ENCODE peak calls at places on chromosomes 3 and 15, in four cellular contexts. T, E, C and X are unnamed samples.

GRCh38 chr3:57041674-57042073 is 18.8 kb upstream of the SPATA12 start:
- DNase-seq in E (no peak), T (no peak), C (no peak), X (no peak)

GRCh38 chr3:110995461-110996226 is 76.0 kb upstream of the NECTIN3 start:
- DNase-seq in C (no peak), T (peak; percentile 58), E (no peak), X (peak; percentile 7)

GRCh38 chr3:100993309-100993708 is at the start of gene ABI3BP:
- DNase-seq in T (no peak), E (peak; percentile 56), C (no peak), X (peak; percentile 41)

GRCh38 chr15:58475573-58476524 is 44.1 kb downstream of the LIPC start:
- DNase-seq in E (no peak), T (peak; percentile 94), C (no peak), X (no peak)

GRCh38 chr3:119018690-119019463 is 15.8 kb downstream of the IGSF11 start:
- DNase-seq in T (no peak), C (no peak), E (peak; percentile 22), X (no peak)

GRCh38 chr3:51819709-51820406 is 40.8 kb upstream of the IQCF6 start:
- DNase-seq in T (peak; percentile 6), C (no peak), E (no peak), X (peak; percentile 26)

GRCh38 chr3:149605902-149606301 is 51.9 kb downstream of the WWTR1 start:
- DNase-seq in E (no peak), C (no peak), T (no peak), X (no peak)

GRCh38 chr3:34012102-34012461 is 213.7 kb downstream of the PDCD6IP start:
- DNase-seq in T (peak; percentile 99), E (peak; percentile 18), C (no peak), X (peak; percentile 97)

GRCh38 chr15:65059931-65060596 is 7.7 kb downstream of the RASL12 start:
- DNase-seq in E (no peak), C (no peak), T (no peak), X (no peak)

GRCh38 chr3:14508966-14509795 is 31.0 kb downstream of the GRIP2 start:
- DNase-seq in T (peak; percentile 30), C (no peak), E (peak; percentile 94), X (peak; percentile 81)

GRCh38 chr3:116392291-116392690 is 53.0 kb downstream of the LSAMP start:
- DNase-seq in T (no peak), C (no peak), E (no peak), X (no peak)

GRCh38 chr3:185153861-185154629 is 1.2 kb upstream of the C3orf70 start:
- DNase-seq in T (peak; percentile 42), C (no peak), E (peak; percentile 30), X (no peak)

GRCh38 chr3:46950177-46950576 is 26.4 kb downstream of the CCDC12 start:
- DNase-seq in T (no peak), E (no peak), C (no peak), X (no peak)

GRCh38 chr3:126102530-126102951 is 18.6 kb upstream of the SLC41A3 start:
- DNase-seq in E (no peak), T (no peak), C (no peak), X (no peak)

GRCh38 chr3:54954516-54954915 is 26.7 kb upstream of the LRTM1 start:
- DNase-seq in T (no peak), C (no peak), E (no peak), X (no peak)

GRCh38 chr3:184237211-184237610 is 7.8 kb downstream of the VWA5B2 start:
- DNase-seq in E (peak; percentile 36), C (no peak), T (no peak), X (no peak)

GRCh38 chr15:52103217-52104207 is 9.1 kb downstream of the BCL2L10 start:
- DNase-seq in C (peak; percentile 94), E (no peak), T (peak; percentile 46), X (peak; percentile 79)

GRCh38 chr3:107994954-107995715 is 95.7 kb downstream of the CD47 start:
- DNase-seq in E (no peak), C (no peak), T (no peak), X (no peak)

GRCh38 chr15:45442497-45443135 is 64.3 kb upstream of the GATM start:
- DNase-seq in E (no peak), C (no peak), T (no peak), X (no peak)

GRCh38 chr15:87981969-87982368 is 274.6 kb downstream of the NTRK3 start:
- DNase-seq in C (no peak), E (no peak), T (no peak), X (no peak)

GRCh38 chr15:63876085-63876662 is 42.4 kb upstream of the HERC1 start:
- DNase-seq in E (no peak), C (no peak), T (no peak), X (no peak)

GRCh38 chr3:125055913-125056705 is at the start of gene HEG1:
- DNase-seq in T (peak; percentile 55), C (no peak), E (peak; percentile 90), X (peak; percentile 71)

GRCh38 chr15:70497661-70498060 is 265.7 kb downstream of the UACA start:
- DNase-seq in E (no peak), T (no peak), C (no peak), X (no peak)

GRCh38 chr3:79200456-79200855 is 567.3 kb downstream of the ROBO1 start:
- DNase-seq in C (no peak), E (no peak), T (no peak), X (no peak)

GRCh38 chr3:30631237-30631961 is 25.0 kb downstream of the TGFBR2 start:
- DNase-seq in C (no peak), T (peak; percentile 66), E (no peak), X (no peak)

GRCh38 chr15:40066531-40066930 is 27.6 kb upstream of the SRP14 start:
- DNase-seq in C (no peak), T (no peak), E (no peak), X (no peak)

GRCh38 chr3:195705081-195705991 is 15.4 kb upstream of the MUC20 start:
- DNase-seq in E (no peak), C (no peak), T (no peak), X (no peak)

GRCh38 chr3:178754852-178755510 is 218.7 kb downstream of the KCNMB2 start:
- DNase-seq in T (no peak), E (no peak), C (no peak), X (no peak)

GRCh38 chr15:99956820-99957641 is 223.8 kb upstream of the LYSMD4 start:
- DNase-seq in E (no peak), T (no peak), C (no peak), X (no peak)

GRCh38 chr3:100702082-100703014 is 6.9 kb upstream of the TFG start:
- DNase-seq in E (no peak), T (no peak), C (no peak), X (no peak)

GRCh38 chr3:46711770-46712169 is 5.9 kb downstream of the PRSS50 start:
- DNase-seq in E (no peak), T (no peak), C (no peak), X (no peak)

GRCh38 chr3:71294919-71295318 is 288.6 kb downstream of the FOXP1 start:
- DNase-seq in T (no peak), C (no peak), E (no peak), X (no peak)

GRCh38 chr3:65343736-65344135 is 655.9 kb upstream of the ADAMTS9 start:
- DNase-seq in C (no peak), E (no peak), T (no peak), X (no peak)
- TF ChIP-seq PBX3 in C (no peak), E (no peak), T (no peak), X (no peak)

GRCh38 chr15:57379487-57379886 is 3.2 kb downstream of the CGNL1 start:
- DNase-seq in C (no peak), T (no peak), E (no peak), X (no peak)

GRCh38 chr15:57373882-57374276 is 2.4 kb upstream of the CGNL1 start:
- DNase-seq in E (no peak), T (no peak), C (no peak), X (no peak)

GRCh38 chr15:57377478-57377847 is 1.2 kb downstream of the CGNL1 start:
- DNase-seq in T (no peak), E (no peak), C (no peak), X (peak; percentile 58)

GRCh38 chr15:57375827-57376694 is at the start of gene CGNL1:
- DNase-seq in T (peak; percentile 14), C (no peak), E (peak; percentile 91), X (peak; percentile 62)

GRCh38 chr15:57376695-57377477 is 581 bp downstream of the CGNL1 start:
- DNase-seq in E (no peak), C (no peak), T (peak; percentile 66), X (peak; percentile 58)
- TF ChIP-seq MAX in E (no peak), C (no peak), T (peak; percentile 20), X (peak; percentile 26)

GRCh38 chr3:194245975-194246561 is 105.1 kb downstream of the CPN2 start:
- DNase-seq in C (no peak), E (no peak), T (no peak), X (no peak)

GRCh38 chr3:194245474-194245873 is 105.7 kb downstream of the CPN2 start:
- DNase-seq in T (no peak), E (no peak), C (no peak), X (no peak)

GRCh38 chr3:194246709-194247349 is 104.3 kb downstream of the CPN2 start:
- DNase-seq in E (no peak), T (no peak), C (no peak), X (no peak)

GRCh38 chr3:194243172-194243861 is 107.4 kb downstream of the HES1 start:
- DNase-seq in C (no peak), T (no peak), E (no peak), X (no peak)

GRCh38 chr3:194244167-194244566 is 107.0 kb downstream of the CPN2 start:
- DNase-seq in E (no peak), T (peak; percentile 27), C (no peak), X (no peak)
- TF ChIP-seq PBX3 in E (no peak), T (no peak), C (no peak), X (no peak)

DNA sequence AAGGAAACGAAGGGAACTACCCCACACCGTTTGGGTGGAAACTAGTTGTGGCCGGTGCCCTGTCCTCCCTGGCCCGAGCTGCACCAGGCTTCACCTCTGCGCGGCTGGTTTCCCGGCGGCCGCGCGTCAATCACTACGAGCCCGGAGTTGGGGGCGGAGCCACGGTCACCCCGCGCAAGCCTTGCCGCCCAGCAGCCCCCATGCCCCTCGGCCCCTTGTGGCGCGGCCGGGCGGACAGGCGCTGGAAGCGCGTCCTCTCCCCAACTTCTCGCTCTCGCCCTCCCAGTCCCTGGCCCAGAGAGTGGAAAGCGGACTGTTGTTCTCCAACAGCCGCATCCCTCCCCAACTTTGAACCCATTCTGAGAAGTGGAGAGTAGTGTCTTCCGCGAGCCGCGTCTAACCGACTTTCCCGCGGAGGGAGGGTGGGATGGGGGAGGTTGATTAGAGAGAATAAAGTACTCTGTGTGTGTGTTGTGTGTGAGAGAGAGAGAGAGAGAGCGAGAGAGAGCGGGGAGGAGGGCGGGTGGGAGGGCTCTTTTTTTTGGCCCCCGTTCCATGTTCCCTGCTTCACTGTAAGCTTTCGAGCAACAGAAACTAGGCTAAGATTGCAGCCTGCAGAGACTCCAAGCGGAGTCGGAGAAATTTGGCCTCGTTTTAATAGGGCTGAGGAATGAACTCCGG is 1.4 kb upstream of the MEIS2 start:
- DNase-seq in E (peak; percentile 78), C (no peak), T (peak; percentile 51), X (peak; percentile 82)
- TF ChIP-seq MAX in E (no peak), C (no peak), T (peak; percentile 61), X (peak; percentile 23)

GRCh38 chr3:114649331-114649730 is 355.5 kb downstream of the TIGIT start:
- DNase-seq in T (peak; percentile 69), E (no peak), C (no peak), X (peak; percentile 13)
- TF ChIP-seq PBX3 in T (no peak), E (peak; percentile 18), C (no peak), X (no peak)

GRCh38 chr15:84880007-84880406 is 4.5 kb upstream of the SLC28A1 start:
- DNase-seq in E (no peak), C (no peak), T (no peak), X (no peak)
- TF ChIP-seq MAX in E (no peak), C (no peak), T (no peak), X (no peak)